ENCODE peak calls at places on chromosomes 13 and 19, in seven cellular contexts. One of them, this sample, is unnamed.

GRCh38 chr13:91894311-91894710 is 495.9 kb downstream of the GPC5 start:
- DNase-seq in nephron progenitor cell: no peak
- DNase-seq in stimulated activated CD8-positive, alpha-beta memory T cell treated with anti-CD3 and anti-CD28 coated beads, Interleukin-2, amount 100 ng/mL, for 48 hours: no peak
- DNase-seq in stimulated activated CD4-positive, alpha-beta T cell treated with anti-CD3 and anti-CD28 coated beads, Interleukin-12 subunit alpha, Interleukin-12 subunit beta, amount 100 ng/mL, for 24 hours: no peak
- DNase-seq in AG08395: no peak
- DNase-seq in IMR-90: no peak
- DNase-seq in GOT3: no peak
- DNase-seq in this sample: no peak

GRCh38 chr13:77429320-77430142 is 102.6 kb upstream of the MYCBP2 start:
- DNase-seq in stimulated activated CD8-positive, alpha-beta memory T cell treated with anti-CD3 and anti-CD28 coated beads, Interleukin-2, amount 100 ng/mL, for 48 hours: peak
- DNase-seq in stimulated activated CD4-positive, alpha-beta T cell treated with anti-CD3 and anti-CD28 coated beads, Interleukin-12 subunit alpha, Interleukin-12 subunit beta, amount 100 ng/mL, for 24 hours: peak
- DNase-seq in nephron progenitor cell: no peak
- DNase-seq in AG08395: no peak
- DNase-seq in IMR-90: no peak
- DNase-seq in GOT3: no peak
- DNase-seq in this sample: no peak

GRCh38 chr19:8640402-8641004 is 10.1 kb downstream of the NFILZ start:
- DNase-seq in IMR-90: no peak
- DNase-seq in stimulated activated CD4-positive, alpha-beta T cell treated with anti-CD3 and anti-CD28 coated beads, Interleukin-12 subunit alpha, Interleukin-12 subunit beta, amount 100 ng/mL, for 24 hours: no peak
- DNase-seq in GOT3: no peak
- DNase-seq in nephron progenitor cell: no peak
- DNase-seq in AG08395: peak
- DNase-seq in stimulated activated CD8-positive, alpha-beta memory T cell treated with anti-CD3 and anti-CD28 coated beads, Interleukin-2, amount 100 ng/mL, for 48 hours: no peak
- DNase-seq in this sample: no peak

GRCh38 chr13:24293761-24294160 is 15.6 kb upstream of the C1QTNF9 start:
- DNase-seq in stimulated activated CD4-positive, alpha-beta T cell treated with anti-CD3 and anti-CD28 coated beads, Interleukin-12 subunit alpha, Interleukin-12 subunit beta, amount 100 ng/mL, for 24 hours: no peak
- DNase-seq in GOT3: no peak
- DNase-seq in stimulated activated CD8-positive, alpha-beta memory T cell treated with anti-CD3 and anti-CD28 coated beads, Interleukin-2, amount 100 ng/mL, for 48 hours: no peak
- DNase-seq in AG08395: no peak
- DNase-seq in IMR-90: no peak
- DNase-seq in nephron progenitor cell: no peak
- DNase-seq in this sample: no peak

GRCh38 chr13:39836038-39836437 is 180.6 kb downstream of the COG6 start:
- DNase-seq in nephron progenitor cell: no peak
- DNase-seq in GOT3: no peak
- DNase-seq in stimulated activated CD4-positive, alpha-beta T cell treated with anti-CD3 and anti-CD28 coated beads, Interleukin-12 subunit alpha, Interleukin-12 subunit beta, amount 100 ng/mL, for 24 hours: no peak
- DNase-seq in IMR-90: no peak
- DNase-seq in stimulated activated CD8-positive, alpha-beta memory T cell treated with anti-CD3 and anti-CD28 coated beads, Interleukin-2, amount 100 ng/mL, for 48 hours: no peak
- DNase-seq in AG08395: no peak
- DNase-seq in this sample: no peak

GRCh38 chr19:7783991-7784421 is 21.0 kb downstream of the CLEC4M start:
- DNase-seq in GOT3: no peak
- DNase-seq in IMR-90: peak
- DNase-seq in stimulated activated CD8-positive, alpha-beta memory T cell treated with anti-CD3 and anti-CD28 coated beads, Interleukin-2, amount 100 ng/mL, for 48 hours: no peak
- DNase-seq in AG08395: peak
- DNase-seq in stimulated activated CD4-positive, alpha-beta T cell treated with anti-CD3 and anti-CD28 coated beads, Interleukin-12 subunit alpha, Interleukin-12 subunit beta, amount 100 ng/mL, for 24 hours: no peak
- DNase-seq in nephron progenitor cell: no peak
- DNase-seq in this sample: no peak

GRCh38 chr19:21698215-21698614 is 69.2 kb downstream of the ZNF100 start:
- DNase-seq in IMR-90: peak
- DNase-seq in stimulated activated CD8-positive, alpha-beta memory T cell treated with anti-CD3 and anti-CD28 coated beads, Interleukin-2, amount 100 ng/mL, for 48 hours: no peak
- DNase-seq in nephron progenitor cell: no peak
- DNase-seq in AG08395: peak
- DNase-seq in stimulated activated CD4-positive, alpha-beta T cell treated with anti-CD3 and anti-CD28 coated beads, Interleukin-12 subunit alpha, Interleukin-12 subunit beta, amount 100 ng/mL, for 24 hours: no peak
- DNase-seq in GOT3: no peak
- DNase-seq in this sample: no peak

GRCh38 chr13:62697702-62698101 is 1282.1 kb upstream of the PCDH20 start:
- DNase-seq in GOT3: no peak
- DNase-seq in IMR-90: no peak
- DNase-seq in stimulated activated CD4-positive, alpha-beta T cell treated with anti-CD3 and anti-CD28 coated beads, Interleukin-12 subunit alpha, Interleukin-12 subunit beta, amount 100 ng/mL, for 24 hours: no peak
- DNase-seq in nephron progenitor cell: no peak
- DNase-seq in AG08395: no peak
- DNase-seq in stimulated activated CD8-positive, alpha-beta memory T cell treated with anti-CD3 and anti-CD28 coated beads, Interleukin-2, amount 100 ng/mL, for 48 hours: no peak
- DNase-seq in this sample: no peak

GRCh38 chr19:29467824-29468401 is 57.9 kb upstream of the VSTM2B start:
- DNase-seq in AG08395: no peak
- DNase-seq in stimulated activated CD8-positive, alpha-beta memory T cell treated with anti-CD3 and anti-CD28 coated beads, Interleukin-2, amount 100 ng/mL, for 48 hours: no peak
- DNase-seq in stimulated activated CD4-positive, alpha-beta T cell treated with anti-CD3 and anti-CD28 coated beads, Interleukin-12 subunit alpha, Interleukin-12 subunit beta, amount 100 ng/mL, for 24 hours: peak
- DNase-seq in GOT3: no peak
- DNase-seq in IMR-90: peak
- DNase-seq in nephron progenitor cell: peak
- DNase-seq in this sample: no peak

GRCh38 chr19:15323496-15324235 is 8.7 kb downstream of the BRD4 start:
- DNase-seq in IMR-90: peak
- DNase-seq in stimulated activated CD4-positive, alpha-beta T cell treated with anti-CD3 and anti-CD28 coated beads, Interleukin-12 subunit alpha, Interleukin-12 subunit beta, amount 100 ng/mL, for 24 hours: no peak
- DNase-seq in stimulated activated CD8-positive, alpha-beta memory T cell treated with anti-CD3 and anti-CD28 coated beads, Interleukin-2, amount 100 ng/mL, for 48 hours: no peak
- DNase-seq in AG08395: peak
- DNase-seq in nephron progenitor cell: no peak
- DNase-seq in GOT3: no peak
- DNase-seq in this sample: no peak

GRCh38 chr19:18417250-18418033 is 1.8 kb upstream of the SSBP4 start:
- DNase-seq in GOT3: no peak
- DNase-seq in nephron progenitor cell: peak
- DNase-seq in stimulated activated CD8-positive, alpha-beta memory T cell treated with anti-CD3 and anti-CD28 coated beads, Interleukin-2, amount 100 ng/mL, for 48 hours: no peak
- DNase-seq in IMR-90: peak
- DNase-seq in stimulated activated CD4-positive, alpha-beta T cell treated with anti-CD3 and anti-CD28 coated beads, Interleukin-12 subunit alpha, Interleukin-12 subunit beta, amount 100 ng/mL, for 24 hours: no peak
- DNase-seq in AG08395: peak
- DNase-seq in this sample: no peak

GRCh38 chr19:14113762-14114414 is 3.7 kb downstream of the PRKACA start:
- DNase-seq in stimulated activated CD8-positive, alpha-beta memory T cell treated with anti-CD3 and anti-CD28 coated beads, Interleukin-2, amount 100 ng/mL, for 48 hours: peak
- DNase-seq in IMR-90: no peak
- DNase-seq in AG08395: no peak
- DNase-seq in stimulated activated CD4-positive, alpha-beta T cell treated with anti-CD3 and anti-CD28 coated beads, Interleukin-12 subunit alpha, Interleukin-12 subunit beta, amount 100 ng/mL, for 24 hours: peak
- DNase-seq in nephron progenitor cell: no peak
- DNase-seq in GOT3: no peak
- DNase-seq in this sample: peak

GRCh38 chr19:57319869-57320179 is 448 bp upstream of the ZNF543 start:
- DNase-seq in stimulated activated CD4-positive, alpha-beta T cell treated with anti-CD3 and anti-CD28 coated beads, Interleukin-12 subunit alpha, Interleukin-12 subunit beta, amount 100 ng/mL, for 24 hours: no peak
- DNase-seq in nephron progenitor cell: no peak
- DNase-seq in stimulated activated CD8-positive, alpha-beta memory T cell treated with anti-CD3 and anti-CD28 coated beads, Interleukin-2, amount 100 ng/mL, for 48 hours: no peak
- DNase-seq in GOT3: no peak
- DNase-seq in IMR-90: no peak
- DNase-seq in AG08395: no peak
- DNase-seq in this sample: no peak

GRCh38 chr19:37227996-37228395 is 10.0 kb downstream of the ZNF383 start:
- DNase-seq in IMR-90: no peak
- DNase-seq in stimulated activated CD8-positive, alpha-beta memory T cell treated with anti-CD3 and anti-CD28 coated beads, Interleukin-2, amount 100 ng/mL, for 48 hours: no peak
- DNase-seq in AG08395: no peak
- DNase-seq in nephron progenitor cell: peak
- DNase-seq in GOT3: no peak
- DNase-seq in stimulated activated CD4-positive, alpha-beta T cell treated with anti-CD3 and anti-CD28 coated beads, Interleukin-12 subunit alpha, Interleukin-12 subunit beta, amount 100 ng/mL, for 24 hours: no peak
- DNase-seq in this sample: no peak

GRCh38 chr13:109427148-109427547 is 359.2 kb downstream of the IRS2 start:
- DNase-seq in stimulated activated CD4-positive, alpha-beta T cell treated with anti-CD3 and anti-CD28 coated beads, Interleukin-12 subunit alpha, Interleukin-12 subunit beta, amount 100 ng/mL, for 24 hours: no peak
- DNase-seq in nephron progenitor cell: no peak
- DNase-seq in stimulated activated CD8-positive, alpha-beta memory T cell treated with anti-CD3 and anti-CD28 coated beads, Interleukin-2, amount 100 ng/mL, for 48 hours: no peak
- DNase-seq in IMR-90: no peak
- DNase-seq in GOT3: no peak
- DNase-seq in AG08395: peak
- DNase-seq in this sample: no peak

This sample was measured in effector memory CD4-positive, alpha-beta T cell.